ENCODE peak calls at places on chromosomes 1 and 21, in seven cellular contexts. M, F, C, P, R, L and U are unnamed samples.
A peak's percentile ranks its signal among the peaks of the same experiment; 100 is the strongest.

GRCh38 chr1:95703046-95703445 is 469.0 kb downstream of the RWDD3 start:
- DNase-seq in M (no peak), F (no peak), C (no peak), P (no peak), R (no peak), L (no peak), U (no peak)

GRCh38 chr1:231192620-231193163 is 30.8 kb downstream of the TRIM67 start:
- DNase-seq in M (no peak), F (no peak), C (no peak), P (no peak), R (no peak), L (peak; percentile 92), U (no peak)

GRCh38 chr1:220685879-220686278 is 4.3 kb upstream of the C1orf115 start:
- DNase-seq in M (no peak), F (no peak), C (no peak), P (no peak), R (no peak), L (peak; percentile 37), U (no peak)

GRCh38 chr1:39683591-39684312 is 7.5 kb downstream of the HPCAL4 start:
- DNase-seq in M (no peak), F (no peak), C (no peak), P (no peak), R (no peak), L (no peak), U (no peak)

GRCh38 chr1:32890516-32891240 is 4.4 kb downstream of the HPCA start:
- DNase-seq in M (no peak), F (peak; percentile 30), C (no peak), P (no peak), R (no peak), L (no peak), U (no peak)

GRCh38 chr1:228988655-228989054 is 253.4 kb downstream of the RHOU start:
- DNase-seq in M (no peak), F (no peak), C (no peak), P (no peak), R (peak; percentile 31), L (no peak), U (no peak)

GRCh38 chr21:46425061-46425460 is 33.6 kb upstream of the DIP2A start:
- DNase-seq in M (no peak), F (no peak), C (no peak), P (no peak), R (no peak), L (no peak), U (no peak)

GRCh38 chr1:219990782-219991510 is 55.4 kb downstream of the EPRS1 start:
- DNase-seq in M (no peak), F (no peak), C (peak; percentile 29), P (no peak), R (peak; percentile 53), L (peak; percentile 22), U (peak; percentile 63)

GRCh38 chr1:220363196-220363831 is 91.1 kb upstream of the RAB3GAP2 start:
- DNase-seq in M (no peak), F (no peak), C (peak; percentile 30), P (no peak), R (peak; percentile 36), L (no peak), U (no peak)

GRCh38 chr21:26743524-26743923 is 101.7 kb downstream of the ADAMTS1 start:
- DNase-seq in M (no peak), F (no peak), C (no peak), P (no peak), R (no peak), L (no peak), U (no peak)

GRCh38 chr1:160261526-160261877 is 847 bp downstream of the DCAF8 start:
- DNase-seq in M (peak; percentile 53), F (no peak), C (peak; percentile 80), P (peak; percentile 40), R (peak; percentile 90), L (peak; percentile 60), U (peak; percentile 65)

GRCh38 chr1:39076127-39076798 is 50.1 kb downstream of the NDUFS5 start:
- DNase-seq in M (no peak), F (peak; percentile 92), C (peak; percentile 85), P (no peak), R (peak; percentile 56), L (no peak), U (no peak)

GRCh38 chr1:9503001-9503675 is 36.1 kb upstream of the SLC25A33 start:
- DNase-seq in M (no peak), F (no peak), C (no peak), P (no peak), R (no peak), L (no peak), U (no peak)

GRCh38 chr1:66445492-66446181 is 88.3 kb upstream of the SGIP1 start:
- DNase-seq in M (peak; percentile 19), F (no peak), C (no peak), P (peak; percentile 31), R (no peak), L (no peak), U (peak; percentile 55)

GRCh38 chr1:177080564-177080963 is 83.9 kb downstream of the ASTN1 start:
- DNase-seq in M (no peak), F (no peak), C (no peak), P (no peak), R (no peak), L (no peak), U (no peak)

GRCh38 chr21:23951251-23951650 is 1656.0 kb downstream of the MRPL39 start:
- DNase-seq in M (no peak), F (no peak), C (no peak), P (no peak), R (no peak), L (no peak), U (no peak)

GRCh38 chr1:236802264-236802663 is 7.2 kb downstream of the MTR start:
- DNase-seq in M (no peak), F (no peak), C (no peak), P (no peak), R (no peak), L (no peak), U (no peak)

GRCh38 chr1:185397183-185397582 is 80.1 kb upstream of the IVNS1ABP start:
- DNase-seq in M (no peak), F (no peak), C (no peak), P (no peak), R (no peak), L (no peak), U (no peak)

GRCh38 chr21:22189278-22189677 is 1191.1 kb downstream of the NCAM2 start:
- DNase-seq in M (no peak), F (no peak), C (no peak), P (no peak), R (no peak), L (no peak), U (no peak)

GRCh38 chr21:34925597-34925996 is 123.5 kb downstream of the RUNX1 start:
- DNase-seq in M (no peak), F (no peak), C (no peak), P (no peak), R (peak; percentile 33), L (no peak), U (no peak)

GRCh38 chr1:204685236-204686006 is at the start of gene LRRN2:
- DNase-seq in M (no peak), F (peak; percentile 75), C (no peak), P (no peak), R (peak; percentile 2), L (peak; percentile 29), U (no peak)

GRCh38 chr1:41913025-41913424 is 5.7 kb downstream of the HIVEP3 start:
- DNase-seq in M (no peak), F (no peak), C (no peak), P (no peak), R (no peak), L (no peak), U (no peak)

GRCh38 chr1:160779662-160780397 is 16.1 kb upstream of the LY9 start:
- DNase-seq in M (no peak), F (no peak), C (peak; percentile 4), P (no peak), R (peak; percentile 13), L (peak; percentile 65), U (peak; percentile 31)

GRCh38 chr1:6962956-6963915 is 178.0 kb downstream of the CAMTA1 start:
- DNase-seq in M (peak; percentile 16), F (peak; percentile 71), C (peak; percentile 9), P (peak; percentile 69), R (no peak), L (peak; percentile 17), U (no peak)

GRCh38 chr1:81670286-81670685 is 130.4 kb upstream of the ADGRL2 start:
- DNase-seq in M (no peak), F (peak; percentile 82), C (peak; percentile 76), P (no peak), R (peak; percentile 87), L (peak; percentile 76), U (no peak)

GRCh38 chr1:15430787-15431570 is 7.3 kb upstream of the CTRC start:
- DNase-seq in M (peak; percentile 55), F (no peak), C (no peak), P (peak; percentile 74), R (peak; percentile 51), L (peak; percentile 74), U (peak; percentile 36)